ENCODE peak calls at places on chromosomes 4 and X, in four cellular contexts. A is stimulated activated CD8-positive, alpha-beta memory T cell treated with anti-CD3 and anti-CD28 coated beads, Interleukin-2, amount 100 ng/mL, for 1 hour; P is CD4-positive, alpha-beta memory T cell; U is activated naive CD8-positive, alpha-beta T cell treated with anti-CD3 and anti-CD28 coated beads, Interleukin-2, amount 50 U/mL, for 24 hours. F is an unnamed sample.

GRCh38 chr4:89741768-89742167 is 95.2 kb downstream of the SNCA start:
- DNase-seq in A (no peak), P (no peak), U (no peak), F (no peak)

GRCh38 chrX:97401154-97401553 is 517.4 kb downstream of the RPA4 start:
- DNase-seq in U (no peak), P (no peak), A (no peak), F (no peak)

GRCh38 chr4:88090898-88091297 is 67.5 kb downstream of the ABCG2 start:
- DNase-seq in A (no peak), P (no peak), U (no peak), F (no peak)

GRCh38 chrX:118497180-118497814 is 1.7 kb downstream of the DOCK11 start:
- DNase-seq in P (peak), A (peak), U (no peak), F (no peak)

GRCh38 chrX:107849747-107850478 is 24.2 kb downstream of the MID2 start:
- DNase-seq in A (no peak), U (no peak), P (no peak), F (no peak)

GRCh38 chr4:107835409-107835808 is 10.7 kb downstream of the SGMS2 start:
- DNase-seq in P (no peak), U (no peak), A (no peak), F (no peak)

GRCh38 chrX:41022579-41022978 is 62.7 kb upstream of the USP9X start:
- DNase-seq in A (no peak), U (no peak), P (no peak), F (no peak)

GRCh38 chrX:129233791-129234190 is 289.5 kb downstream of the SMARCA1 start:
- DNase-seq in A (no peak), U (no peak), P (no peak), F (no peak)

GRCh38 chr4:71498002-71498401 is 159.2 kb downstream of the SLC4A4 start:
- DNase-seq in A (no peak), P (no peak), U (no peak), F (no peak)

GRCh38 chr4:41455215-41455614 is 82.7 kb upstream of the LIMCH1 start:
- DNase-seq in P (no peak), A (no peak), U (no peak), F (no peak)

GRCh38 chr4:98027827-98028226 is 115.4 kb downstream of the STPG2 start:
- DNase-seq in P (no peak), A (no peak), U (no peak), F (no peak)

GRCh38 chr4:142282870-142283431 is 563.1 kb downstream of the INPP4B start:
- DNase-seq in P (peak), A (no peak), U (no peak), F (peak)

F was measured in DND-41.